ENCODE peak calls at places on chromosome 1, in ten cellular contexts. Q, N, D, Y, B, S, U, V, T and W are unnamed samples.

GRCh38 chr1:74946389-74946788 is 187.8 kb upstream of the LHX8 start:
- DNase-seq in S (no peak), V (no peak), B (no peak), T (no peak), Y (no peak), D (no peak), U (no peak), N (no peak), Q (no peak), W (no peak)

GRCh38 chr1:55481634-55482033 is 266.5 kb upstream of the USP24 start:
- DNase-seq in T (no peak), U (no peak), Y (no peak), V (no peak), S (no peak), Q (no peak), B (no peak), D (no peak), N (no peak), W (no peak)

GRCh38 chr1:201267481-201268229 is 15.7 kb upstream of the PKP1 start:
- DNase-seq in Y (no peak), N (no peak), S (no peak), T (no peak), V (no peak), D (no peak), U (peak; percentile 68), B (no peak), Q (no peak), W (peak; percentile 52)

GRCh38 chr1:95223110-95223509 is 10.9 kb upstream of the RWDD3 start:
- DNase-seq in T (no peak), N (no peak), Q (no peak), V (no peak), B (no peak), Y (no peak), U (no peak), D (no peak), S (no peak), W (no peak)

GRCh38 chr1:94769551-94769950 is 50.6 kb upstream of the SLC44A3 start:
- DNase-seq in N (no peak), Y (no peak), V (no peak), U (no peak), D (no peak), Q (no peak), B (no peak), S (no peak), T (no peak), W (no peak)

GRCh38 chr1:85224734-85225623 is 24.2 kb upstream of the SYDE2 start:
- DNase-seq in T (no peak), B (no peak), D (no peak), Y (no peak), N (no peak), U (no peak), Q (no peak), S (peak; percentile 38), V (no peak), W (no peak)

GRCh38 chr1:11886986-11887665 is 28.4 kb upstream of the NPPB start:
- DNase-seq in V (no peak), Y (no peak), D (no peak), B (no peak), S (no peak), Q (no peak), T (no peak), U (no peak), N (no peak), W (no peak)

GRCh38 chr1:248834343-248834940 is 3.6 kb upstream of the ZNF672 start:
- DNase-seq in U (no peak), T (peak; percentile 48), B (no peak), Q (no peak), V (no peak), Y (no peak), D (peak; percentile 27), S (no peak), N (no peak), W (no peak)

GRCh38 chr1:21620461-21620860 is 48.7 kb downstream of the RAP1GAP start:
- DNase-seq in B (no peak), S (no peak), U (no peak), Q (no peak), N (no peak), V (no peak), Y (no peak), D (no peak), T (no peak), W (no peak)

DNA sequence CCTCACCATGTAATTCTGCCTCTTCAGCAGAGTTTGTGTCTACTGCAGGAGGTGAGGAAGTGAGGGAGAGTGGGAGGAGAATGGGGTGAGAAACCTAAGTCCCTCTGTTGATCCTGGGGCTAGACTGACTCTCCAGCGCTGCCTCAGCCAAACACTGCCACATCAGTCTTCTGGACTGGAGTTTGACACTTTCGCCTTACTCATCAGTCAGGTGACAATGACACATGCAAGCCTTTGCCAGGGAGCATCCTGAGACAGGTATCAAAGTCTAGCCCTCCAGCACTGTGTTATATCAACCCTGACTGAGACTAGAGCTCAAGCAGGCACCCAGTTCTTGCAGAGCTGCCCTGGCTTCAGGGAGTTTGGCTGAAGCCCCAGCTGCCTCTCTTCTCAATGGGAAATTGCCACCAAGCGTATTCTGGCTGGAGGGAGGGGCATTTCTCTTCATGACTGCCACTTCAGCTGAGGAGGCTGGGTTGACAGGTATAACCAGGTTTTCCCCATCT is 33.3 kb upstream of the SUCO start:
- DNase-seq in Q (no peak), D (peak; percentile 67), N (no peak), T (peak; percentile 18), U (peak; percentile 56), V (peak; percentile 90), Y (no peak), S (no peak), B (peak; percentile 29), W (peak; percentile 6)
- TF ChIP-seq POLR2A in Q (no peak), D (peak; percentile 46), N (no peak), T (no peak), U (no peak), V (no peak), Y (no peak), S (no peak), B (no peak), W (no peak)

DNA sequence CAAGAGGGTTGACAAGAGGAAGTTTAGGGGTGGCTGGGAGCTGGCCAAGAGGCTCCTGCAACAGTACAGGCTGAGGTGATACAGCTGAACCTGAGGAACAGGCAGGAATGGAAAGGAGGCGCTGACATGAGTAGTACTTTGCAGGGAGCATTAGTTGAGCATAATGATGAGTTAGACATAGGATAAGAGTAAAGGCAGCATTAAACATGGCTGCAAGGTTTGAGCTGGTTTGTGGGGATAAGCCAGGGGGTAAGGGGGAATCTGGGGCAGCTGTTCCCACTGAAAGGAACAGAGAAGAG is 20.6 kb downstream of the SLC30A10 start:
- DNase-seq in U (no peak), S (no peak), D (no peak), N (no peak), B (no peak), Q (no peak), T (no peak), Y (no peak), V (no peak), W (no peak)
- TF ChIP-seq POLR2A in U (no peak), S (no peak), D (no peak), N (no peak), B (no peak), Q (no peak), T (no peak), Y (no peak), V (no peak), W (no peak)

GRCh38 chr1:230083746-230084407 is 16.8 kb downstream of the GALNT2 start:
- DNase-seq in Y (no peak), B (no peak), S (no peak), T (no peak), U (no peak), Q (no peak), D (no peak), N (no peak), V (no peak), W (no peak)

GRCh38 chr1:230083053-230083452 is 16.0 kb downstream of the GALNT2 start:
- DNase-seq in Q (no peak), B (no peak), U (no peak), D (no peak), N (no peak), T (no peak), Y (no peak), S (no peak), V (no peak), W (no peak)

GRCh38 chr1:230085178-230085515 is 18.1 kb downstream of the GALNT2 start:
- DNase-seq in D (no peak), Q (no peak), V (no peak), Y (no peak), U (peak; percentile 45), T (no peak), S (no peak), N (no peak), B (no peak), W (no peak)

GRCh38 chr1:230086152-230086551 is 19.1 kb downstream of the GALNT2 start:
- DNase-seq in D (no peak), S (no peak), N (no peak), V (no peak), B (no peak), T (no peak), U (no peak), Q (no peak), Y (no peak), W (no peak)

GRCh38 chr1:230084408-230085177 is 17.6 kb downstream of the GALNT2 start:
- DNase-seq in D (no peak), T (peak; percentile 38), Q (no peak), V (peak; percentile 59), B (peak; percentile 89), Y (peak; percentile 63), U (peak; percentile 90), N (peak; percentile 53), S (no peak), W (peak; percentile 84)
- TF ChIP-seq POLR2A in D (no peak), T (no peak), Q (no peak), V (no peak), B (no peak), Y (no peak), U (no peak), N (no peak), S (no peak), W (no peak)

GRCh38 chr1:205505791-205506190 is 1.3 kb downstream of the CDK18 start:
- DNase-seq in D (no peak), Q (peak; percentile 51), B (no peak), U (no peak), Y (peak; percentile 41), S (no peak), V (no peak), T (no peak), N (no peak), W (peak; percentile 89)

GRCh38 chr1:205505076-205505729 is 734 bp downstream of the CDK18 start:
- DNase-seq in N (no peak), B (no peak), D (no peak), V (no peak), Q (no peak), T (no peak), U (no peak), S (no peak), Y (no peak), W (no peak)

GRCh38 chr1:205502992-205503391 is 1.5 kb upstream of the CDK18 start:
- DNase-seq in N (no peak), D (no peak), U (no peak), B (no peak), S (no peak), T (no peak), Q (no peak), V (no peak), Y (no peak), W (no peak)

GRCh38 chr1:205506409-205507196 is 2.1 kb downstream of the CDK18 start:
- DNase-seq in T (no peak), Y (no peak), D (no peak), U (no peak), V (no peak), S (no peak), B (no peak), Q (no peak), N (no peak), W (no peak)

GRCh38 chr1:205504311-205505075 is at the start of gene CDK18:
- DNase-seq in S (peak; percentile 69), B (peak; percentile 73), T (peak; percentile 77), N (peak; percentile 49), V (peak; percentile 78), Y (peak; percentile 80), U (no peak), Q (peak; percentile 69), D (peak; percentile 89), W (peak; percentile 85)
- TF ChIP-seq POLR2A in S (peak; percentile 66), B (no peak), T (no peak), N (no peak), V (peak; percentile 65), Y (no peak), U (no peak), Q (peak; percentile 32), D (no peak), W (peak; percentile 13)